ENCODE peak calls at places on chromosomes 3 and 15, in four cellular contexts. One of them, this sample, is unnamed.

GRCh38 chr3:118945834-118946233 is 88.8 kb downstream of the IGSF11 start:
- DNase-seq in endothelial cell: no peak
- DNase-seq in AG04450: no peak
- DNase-seq in cerebellar cortex: no peak
- DNase-seq in this sample: no peak

GRCh38 chr3:18062289-18063025 is 320.0 kb upstream of the TBC1D5 start:
- DNase-seq in cerebellar cortex: no peak
- DNase-seq in endothelial cell: no peak
- DNase-seq in AG04450: no peak
- DNase-seq in this sample: no peak

GRCh38 chr3:35777563-35777962 is 138.2 kb downstream of the ARPP21 start:
- DNase-seq in cerebellar cortex: no peak
- DNase-seq in endothelial cell: no peak
- DNase-seq in AG04450: no peak
- DNase-seq in this sample: no peak

GRCh38 chr15:34732430-34732829 is 22.4 kb downstream of the GJD2 start:
- DNase-seq in AG04450: no peak
- DNase-seq in cerebellar cortex: no peak
- DNase-seq in endothelial cell: no peak
- DNase-seq in this sample: no peak

GRCh38 chr3:110814170-110815007 is 257.2 kb upstream of the NECTIN3 start:
- DNase-seq in endothelial cell: no peak
- DNase-seq in AG04450: peak; percentile 81
- DNase-seq in cerebellar cortex: no peak
- DNase-seq in this sample: no peak

GRCh38 chr15:29129221-29129620 is 140.4 kb downstream of the NSMCE3 start:
- DNase-seq in cerebellar cortex: no peak
- DNase-seq in AG04450: no peak
- DNase-seq in endothelial cell: no peak
- DNase-seq in this sample: no peak

GRCh38 chr3:159830523-159831151 is 158.0 kb upstream of the IL12A start:
- DNase-seq in AG04450: no peak
- DNase-seq in cerebellar cortex: no peak
- DNase-seq in endothelial cell: no peak
- DNase-seq in this sample: no peak

GRCh38 chr15:85642693-85643058 is 152.0 kb downstream of the KLHL25 start:
- DNase-seq in endothelial cell: no peak
- DNase-seq in cerebellar cortex: no peak
- DNase-seq in AG04450: no peak
- DNase-seq in this sample: no peak

GRCh38 chr15:98142584-98142983 is 182.1 kb downstream of the ARRDC4 start:
- DNase-seq in endothelial cell: peak; percentile 19
- DNase-seq in AG04450: no peak
- DNase-seq in cerebellar cortex: no peak
- DNase-seq in this sample: peak; percentile 16

GRCh38 chr3:5197470-5198312 is 10.2 kb downstream of the EDEM1 start:
- DNase-seq in endothelial cell: no peak
- DNase-seq in AG04450: no peak
- DNase-seq in cerebellar cortex: no peak
- DNase-seq in this sample: no peak

GRCh38 chr3:187706966-187707365 is 4.6 kb upstream of the RTP2 start:
- DNase-seq in endothelial cell: no peak
- DNase-seq in AG04450: no peak
- DNase-seq in cerebellar cortex: no peak
- DNase-seq in this sample: no peak